ENCODE peak calls at places on chromosomes 2 and 18, in eight cellular contexts. U is CD8-positive, alpha-beta T cell; V is gastrocnemius medialis; P is SJCRH30; X is colonic mucosa; Q is PC-3; J is heart left ventricle; K is sigmoid colon. E is an unnamed sample.

GRCh38 chr2:181977661-181978350 is 7.8 kb upstream of the PPP1R1C start:
- DNase-seq in U (no peak), V (no peak), P (peak; percentile 11), X (no peak), Q (peak; percentile 83), J (no peak), K (no peak), E (no peak)

GRCh38 chr18:25453556-25454269 is 101.7 kb upstream of the ZNF521 start:
- DNase-seq in U (no peak), V (no peak), P (no peak), X (no peak), Q (no peak), J (no peak), K (no peak), E (no peak)

GRCh38 chr2:134668821-134669220 is 50.0 kb downstream of the TMEM163 start:
- DNase-seq in U (peak; percentile 67), V (no peak), P (peak; percentile 9), X (no peak), Q (no peak), J (no peak), K (no peak), E (no peak)

GRCh38 chr2:111176388-111176787 is 55.7 kb downstream of the BCL2L11 start:
- DNase-seq in U (no peak), V (no peak), P (no peak), X (no peak), Q (no peak), J (no peak), K (no peak), E (peak; percentile 93)

GRCh38 chr2:238922435-238922834 is 74.5 kb downstream of the TWIST2 start:
- DNase-seq in U (no peak), V (no peak), P (no peak), X (no peak), Q (no peak), J (peak; percentile 8), K (peak; percentile 56), E (no peak)

GRCh38 chr2:10499911-10500521 is 51.9 kb upstream of the ODC1 start:
- DNase-seq in U (no peak), V (no peak), P (no peak), X (peak; percentile 14), Q (no peak), J (peak; percentile 11), K (no peak), E (no peak)

GRCh38 chr2:238974510-238975166 is 126.8 kb downstream of the TWIST2 start:
- DNase-seq in U (no peak), V (no peak), P (no peak), X (peak; percentile 35), Q (peak; percentile 83), J (no peak), K (peak; percentile 77), E (no peak)

GRCh38 chr2:105732096-105732495 is 12.6 kb upstream of the NCK2 start:
- DNase-seq in U (no peak), V (no peak), P (no peak), X (no peak), Q (no peak), J (no peak), K (no peak), E (no peak)

GRCh38 chr2:152402780-152403388 is 67.9 kb downstream of the FMNL2 start:
- DNase-seq in U (no peak), V (peak; percentile 20), P (no peak), X (no peak), Q (no peak), J (no peak), K (no peak), E (no peak)

GRCh38 chr2:75256485-75256884 is 57.2 kb upstream of the TACR1 start:
- DNase-seq in U (no peak), V (no peak), P (no peak), X (no peak), Q (no peak), J (no peak), K (no peak), E (no peak)

GRCh38 chr2:231429152-231429551 is 33.6 kb downstream of the B3GNT7 start:
- DNase-seq in U (no peak), V (no peak), P (no peak), X (no peak), Q (no peak), J (no peak), K (no peak), E (no peak)

GRCh38 chr2:144162652-144163051 is 357.3 kb downstream of the ZEB2 start:
- DNase-seq in U (peak; percentile 19), V (no peak), P (no peak), X (peak; percentile 32), Q (peak; percentile 64), J (no peak), K (no peak), E (no peak)

GRCh38 chr2:23381084-23381483 is 3.9 kb upstream of the KLHL29 start:
- DNase-seq in U (no peak), V (no peak), P (peak; percentile 76), X (no peak), Q (peak; percentile 90), J (peak; percentile 35), K (no peak), E (peak; percentile 71)

GRCh38 chr18:3461704-3462103 is 11.7 kb downstream of the TGIF1 start:
- DNase-seq in U (no peak), V (no peak), P (no peak), X (no peak), Q (no peak), J (no peak), K (no peak), E (no peak)

GRCh38 chr2:154697422-154698237 is 865 bp upstream of the KCNJ3 start:
- DNase-seq in U (no peak), V (no peak), P (no peak), X (peak; percentile 22), Q (no peak), J (no peak), K (no peak), E (peak; percentile 48)

GRCh38 chr2:29509397-29509796 is 394.2 kb downstream of the CLIP4 start:
- DNase-seq in U (no peak), V (no peak), P (no peak), X (no peak), Q (no peak), J (no peak), K (no peak), E (no peak)

GRCh38 chr2:53632126-53632460 is 135.5 kb upstream of the CHAC2 start:
- DNase-seq in U (no peak), V (no peak), P (no peak), X (no peak), Q (no peak), J (no peak), K (no peak), E (no peak)

GRCh38 chr2:53636616-53637015 is 131.0 kb upstream of the CHAC2 start:
- DNase-seq in U (no peak), V (no peak), P (no peak), X (no peak), Q (no peak), J (no peak), K (no peak), E (no peak)

GRCh38 chr2:53632714-53633113 is 134.9 kb upstream of the CHAC2 start:
- DNase-seq in U (no peak), V (no peak), P (peak; percentile 31), X (no peak), Q (peak; percentile 10), J (no peak), K (no peak), E (no peak)

GRCh38 chr2:53633441-53633840 is 134.2 kb upstream of the CHAC2 start:
- DNase-seq in U (no peak), V (no peak), P (peak; percentile 59), X (no peak), Q (peak; percentile 64), J (no peak), K (no peak), E (no peak)

GRCh38 chr2:53635681-53636080 is 131.9 kb upstream of the CHAC2 start:
- DNase-seq in U (no peak), V (no peak), P (no peak), X (no peak), Q (no peak), J (no peak), K (no peak), E (no peak)
- H3K4me1 ChIP-seq in U (no peaks in the 10 kb centered on the region), V (no peaks in the 10 kb centered on the region), P (peaks cover 17% of the 10 kb centered on the region), X (no peaks in the 10 kb centered on the region), Q (no peaks in the 10 kb centered on the region), J (no peaks in the 10 kb centered on the region), K (no peaks in the 10 kb centered on the region), E (no peaks in the 10 kb centered on the region)

DNA sequence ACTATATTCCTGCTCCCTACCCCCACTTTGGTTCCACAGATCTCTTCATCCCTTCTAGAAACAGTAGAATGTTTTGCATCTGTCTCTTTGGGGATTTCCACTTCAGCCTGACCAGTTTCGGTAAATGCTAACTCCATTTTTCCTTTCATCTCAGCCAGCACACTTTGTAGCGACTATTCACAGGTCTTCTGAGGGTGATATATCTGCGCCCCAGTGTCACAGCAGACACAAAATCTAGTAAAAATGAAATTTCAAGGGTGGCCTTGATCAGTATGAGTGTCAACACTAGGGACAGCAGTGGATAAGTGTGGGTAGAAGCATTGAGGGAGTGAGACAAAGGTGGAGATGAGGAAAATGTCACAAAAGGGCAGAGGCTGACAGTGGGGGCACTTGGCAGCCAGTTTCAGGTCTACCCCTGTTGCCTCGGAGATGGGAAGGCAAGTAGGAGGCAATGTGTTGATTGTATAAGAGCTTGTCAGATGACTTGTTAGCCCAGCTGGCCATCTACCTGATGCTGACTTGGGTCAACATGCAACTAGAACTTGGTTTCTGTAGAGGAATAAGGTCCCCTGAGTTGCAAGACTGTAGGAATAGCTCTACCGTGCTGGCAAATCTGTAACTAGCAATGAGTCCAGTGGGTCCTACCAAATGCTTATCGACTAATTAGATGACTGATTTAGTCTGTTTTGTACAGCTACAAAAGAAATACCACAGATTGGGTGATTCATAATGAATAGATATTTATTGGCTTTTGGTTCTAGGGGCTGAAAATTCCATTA is 60.7 kb downstream of the CXCR4 start:
- DNase-seq in U (no peak), V (no peak), P (no peak), X (no peak), Q (no peak), J (no peak), K (no peak), E (no peak)
- H3K4me1 ChIP-seq in U (peaks cover 54% of the 10 kb centered on the region), V (no peaks in the 10 kb centered on the region), P (peaks cover 47% of the 10 kb centered on the region), X (no peaks in the 10 kb centered on the region), Q (no peaks in the 10 kb centered on the region), J (no peaks in the 10 kb centered on the region), K (no peaks in the 10 kb centered on the region), E (no peaks in the 10 kb centered on the region)

GRCh38 chr2:55003706-55004639 is 46.3 kb downstream of the RTN4 start:
- DNase-seq in U (no peak), V (no peak), P (no peak), X (no peak), Q (no peak), J (no peak), K (no peak), E (no peak)
- H3K4me1 ChIP-seq in U (peaks cover 39% of the 10 kb centered on the region), V (peaks cover 52% of the 10 kb centered on the region), P (peaks cover 10% of the 10 kb centered on the region), X (peaks cover 3% of the 10 kb centered on the region), Q (peaks cover 22% of the 10 kb centered on the region), J (peaks cover 13% of the 10 kb centered on the region), K (peaks cover 69% of the 10 kb centered on the region), E (peaks cover 18% of the 10 kb centered on the region)

DNA sequence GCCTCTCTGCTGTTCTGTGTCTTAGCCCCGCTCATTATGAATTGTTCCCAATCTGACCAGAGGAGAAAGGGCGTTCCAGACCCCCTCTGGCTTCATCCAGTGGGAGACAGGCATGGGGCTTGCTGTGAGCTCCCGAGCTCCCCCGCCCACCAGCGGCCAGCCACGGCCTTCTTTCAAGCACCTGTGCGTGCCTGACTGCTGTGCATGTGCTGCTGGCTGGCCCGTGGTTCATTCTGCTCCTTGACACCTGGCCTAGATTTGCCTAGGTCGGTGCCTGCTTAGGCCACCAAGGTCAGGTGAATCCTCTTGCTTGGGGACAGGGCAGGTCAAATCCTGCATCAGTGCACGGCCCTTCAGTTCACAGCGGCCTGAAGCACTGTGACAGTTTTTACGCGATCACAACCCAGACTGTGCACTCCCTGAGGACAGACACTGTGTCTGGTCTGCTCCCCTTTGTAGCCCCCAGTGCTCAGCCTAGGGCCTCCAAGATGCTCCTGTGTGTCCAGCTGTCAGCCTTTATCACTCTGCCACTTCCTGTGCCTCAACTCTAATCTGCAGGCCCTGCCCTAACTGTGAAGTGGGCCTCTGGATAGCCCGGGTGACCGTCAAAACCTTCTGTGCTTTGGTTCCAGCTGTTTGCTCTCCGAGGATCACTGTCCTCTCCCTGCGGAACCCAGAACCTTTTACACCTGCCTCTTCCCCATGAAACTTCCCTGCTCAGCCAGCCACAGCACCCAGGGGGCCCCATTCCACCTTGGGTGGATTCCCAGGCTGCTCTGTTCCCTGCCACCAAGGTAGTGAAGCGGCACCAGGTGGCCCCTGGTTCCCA is 3.5 kb upstream of the LPIN1 start:
- DNase-seq in U (no peak), V (no peak), P (peak; percentile 39), X (no peak), Q (no peak), J (no peak), K (no peak), E (no peak)
- H3K4me1 ChIP-seq in U (peaks cover 30% of the 10 kb centered on the region), V (peaks cover 37% of the 10 kb centered on the region), P (peaks cover 29% of the 10 kb centered on the region), X (peaks cover 16% of the 10 kb centered on the region), Q (peaks cover 56% of the 10 kb centered on the region), J (peaks cover 19% of the 10 kb centered on the region), K (peaks cover 38% of the 10 kb centered on the region), E (peaks cover 2% of the 10 kb centered on the region)

E was measured in right lobe of liver.